ENCODE peak calls at places on chromosomes 5 and 9, in ten cellular contexts. One of them, this sample, is unnamed.

GRCh38 chr9:36791204-36791948 is 218.7 kb downstream of the MELK start:
- DNase-seq in lung microvascular endothelial cell: no peak
- DNase-seq in NCI-H510A treated with DMSO at 0.1 percent for 48 hours: peak
- DNase-seq in stromal cell of bone marrow: no peak
- DNase-seq in Right ventricle myocardium superior: no peak
- DNase-seq in omental fat pad: no peak
- DNase-seq in pons: no peak
- DNase-seq in HFFc6: peak
- DNase-seq in AG08395: no peak
- DNase-seq in RWPE1: no peak
- DNase-seq in this sample: no peak

GRCh38 chr9:715743-716400 is 125.6 kb upstream of the DMRT1 start:
- DNase-seq in lung microvascular endothelial cell: peak
- DNase-seq in NCI-H510A treated with DMSO at 0.1 percent for 48 hours: no peak
- DNase-seq in stromal cell of bone marrow: no peak
- DNase-seq in Right ventricle myocardium superior: no peak
- DNase-seq in omental fat pad: no peak
- DNase-seq in pons: peak
- DNase-seq in HFFc6: peak
- DNase-seq in AG08395: peak
- DNase-seq in RWPE1: no peak
- DNase-seq in this sample: no peak

GRCh38 chr5:54329731-54330709 is 19.6 kb upstream of the ARL15 start:
- DNase-seq in lung microvascular endothelial cell: no peak
- DNase-seq in NCI-H510A treated with DMSO at 0.1 percent for 48 hours: no peak
- DNase-seq in stromal cell of bone marrow: peak
- DNase-seq in Right ventricle myocardium superior: no peak
- DNase-seq in omental fat pad: no peak
- DNase-seq in pons: no peak
- DNase-seq in HFFc6: peak
- DNase-seq in AG08395: peak
- DNase-seq in RWPE1: peak
- DNase-seq in this sample: no peak

GRCh38 chr9:26770821-26771220 is 121.8 kb downstream of the CAAP1 start:
- DNase-seq in lung microvascular endothelial cell: no peak
- DNase-seq in NCI-H510A treated with DMSO at 0.1 percent for 48 hours: no peak
- DNase-seq in stromal cell of bone marrow: no peak
- DNase-seq in Right ventricle myocardium superior: no peak
- DNase-seq in omental fat pad: no peak
- DNase-seq in pons: no peak
- DNase-seq in HFFc6: no peak
- DNase-seq in AG08395: no peak
- DNase-seq in RWPE1: no peak
- DNase-seq in this sample: no peak

GRCh38 chr5:92552206-92553160 is 1028.5 kb downstream of the NR2F1-AS1 start:
- DNase-seq in lung microvascular endothelial cell: peak
- DNase-seq in NCI-H510A treated with DMSO at 0.1 percent for 48 hours: no peak
- DNase-seq in stromal cell of bone marrow: peak
- DNase-seq in Right ventricle myocardium superior: no peak
- DNase-seq in omental fat pad: no peak
- DNase-seq in pons: no peak
- DNase-seq in HFFc6: peak
- DNase-seq in AG08395: peak
- DNase-seq in RWPE1: peak
- DNase-seq in this sample: no peak

GRCh38 chr5:36418172-36418979 is 116.7 kb upstream of the RANBP3L start:
- DNase-seq in lung microvascular endothelial cell: no peak
- DNase-seq in NCI-H510A treated with DMSO at 0.1 percent for 48 hours: no peak
- DNase-seq in stromal cell of bone marrow: no peak
- DNase-seq in Right ventricle myocardium superior: no peak
- DNase-seq in omental fat pad: no peak
- DNase-seq in pons: no peak
- DNase-seq in HFFc6: no peak
- DNase-seq in AG08395: no peak
- DNase-seq in RWPE1: peak
- DNase-seq in this sample: no peak

GRCh38 chr9:77455312-77455927 is 192.7 kb downstream of the GNA14 start:
- DNase-seq in lung microvascular endothelial cell: peak
- DNase-seq in NCI-H510A treated with DMSO at 0.1 percent for 48 hours: peak
- DNase-seq in stromal cell of bone marrow: no peak
- DNase-seq in Right ventricle myocardium superior: no peak
- DNase-seq in omental fat pad: no peak
- DNase-seq in pons: no peak
- DNase-seq in HFFc6: peak
- DNase-seq in AG08395: no peak
- DNase-seq in RWPE1: peak
- DNase-seq in this sample: peak

GRCh38 chr9:34600908-34601307 is 11.0 kb downstream of the RPP25L start:
- DNase-seq in lung microvascular endothelial cell: no peak
- DNase-seq in NCI-H510A treated with DMSO at 0.1 percent for 48 hours: no peak
- DNase-seq in stromal cell of bone marrow: no peak
- DNase-seq in Right ventricle myocardium superior: no peak
- DNase-seq in omental fat pad: no peak
- DNase-seq in pons: no peak
- DNase-seq in HFFc6: no peak
- DNase-seq in AG08395: no peak
- DNase-seq in RWPE1: peak
- DNase-seq in this sample: no peak

GRCh38 chr5:140103154-140103553 is 10.8 kb upstream of the PURA start:
- DNase-seq in lung microvascular endothelial cell: no peak
- DNase-seq in NCI-H510A treated with DMSO at 0.1 percent for 48 hours: no peak
- DNase-seq in stromal cell of bone marrow: no peak
- DNase-seq in Right ventricle myocardium superior: no peak
- DNase-seq in omental fat pad: no peak
- DNase-seq in pons: no peak
- DNase-seq in HFFc6: no peak
- DNase-seq in AG08395: no peak
- DNase-seq in RWPE1: no peak
- DNase-seq in this sample: no peak

GRCh38 chr5:177588413-177588909 is 3.5 kb upstream of the TMED9 start:
- DNase-seq in lung microvascular endothelial cell: no peak
- DNase-seq in NCI-H510A treated with DMSO at 0.1 percent for 48 hours: no peak
- DNase-seq in stromal cell of bone marrow: no peak
- DNase-seq in Right ventricle myocardium superior: no peak
- DNase-seq in omental fat pad: no peak
- DNase-seq in pons: no peak
- DNase-seq in HFFc6: no peak
- DNase-seq in AG08395: no peak
- DNase-seq in RWPE1: no peak
- DNase-seq in this sample: no peak

GRCh38 chr5:149706158-149706557 is 24.0 kb upstream of the PPARGC1B start:
- DNase-seq in lung microvascular endothelial cell: no peak
- DNase-seq in NCI-H510A treated with DMSO at 0.1 percent for 48 hours: no peak
- DNase-seq in stromal cell of bone marrow: no peak
- DNase-seq in Right ventricle myocardium superior: no peak
- DNase-seq in omental fat pad: no peak
- DNase-seq in pons: no peak
- DNase-seq in HFFc6: no peak
- DNase-seq in AG08395: no peak
- DNase-seq in RWPE1: no peak
- DNase-seq in this sample: no peak

GRCh38 chr9:13688990-13689600 is 409.6 kb upstream of the MPDZ start:
- DNase-seq in lung microvascular endothelial cell: peak
- DNase-seq in NCI-H510A treated with DMSO at 0.1 percent for 48 hours: no peak
- DNase-seq in stromal cell of bone marrow: no peak
- DNase-seq in Right ventricle myocardium superior: no peak
- DNase-seq in omental fat pad: no peak
- DNase-seq in pons: peak
- DNase-seq in HFFc6: no peak
- DNase-seq in AG08395: no peak
- DNase-seq in RWPE1: no peak
- DNase-seq in this sample: peak

GRCh38 chr5:123264399-123264798 is 158.8 kb downstream of the CEP120 start:
- DNase-seq in lung microvascular endothelial cell: no peak
- DNase-seq in NCI-H510A treated with DMSO at 0.1 percent for 48 hours: no peak
- DNase-seq in stromal cell of bone marrow: no peak
- DNase-seq in Right ventricle myocardium superior: no peak
- DNase-seq in omental fat pad: no peak
- DNase-seq in pons: no peak
- DNase-seq in HFFc6: no peak
- DNase-seq in AG08395: no peak
- DNase-seq in RWPE1: no peak
- DNase-seq in this sample: no peak

GRCh38 chr9:126724226-126724625 is 80.6 kb upstream of the ZBTB43 start:
- DNase-seq in lung microvascular endothelial cell: no peak
- DNase-seq in NCI-H510A treated with DMSO at 0.1 percent for 48 hours: no peak
- DNase-seq in stromal cell of bone marrow: no peak
- DNase-seq in Right ventricle myocardium superior: no peak
- DNase-seq in omental fat pad: no peak
- DNase-seq in pons: no peak
- DNase-seq in HFFc6: no peak
- DNase-seq in AG08395: no peak
- DNase-seq in RWPE1: no peak
- DNase-seq in this sample: no peak

GRCh38 chr5:161676109-161676508 is 9.4 kb upstream of the GABRA6 start:
- DNase-seq in lung microvascular endothelial cell: no peak
- DNase-seq in NCI-H510A treated with DMSO at 0.1 percent for 48 hours: no peak
- DNase-seq in stromal cell of bone marrow: no peak
- DNase-seq in Right ventricle myocardium superior: no peak
- DNase-seq in omental fat pad: no peak
- DNase-seq in pons: peak
- DNase-seq in HFFc6: no peak
- DNase-seq in AG08395: peak
- DNase-seq in RWPE1: no peak
- DNase-seq in this sample: no peak

GRCh38 chr9:72628191-72628590 is 106.8 kb downstream of the TMC1 start:
- DNase-seq in lung microvascular endothelial cell: no peak
- DNase-seq in NCI-H510A treated with DMSO at 0.1 percent for 48 hours: no peak
- DNase-seq in stromal cell of bone marrow: no peak
- DNase-seq in Right ventricle myocardium superior: no peak
- DNase-seq in omental fat pad: no peak
- DNase-seq in pons: no peak
- DNase-seq in HFFc6: no peak
- DNase-seq in AG08395: peak
- DNase-seq in RWPE1: no peak
- DNase-seq in this sample: no peak

GRCh38 chr9:95753762-95754465 is 121.6 kb upstream of the ERCC6L2 start:
- DNase-seq in lung microvascular endothelial cell: peak
- DNase-seq in NCI-H510A treated with DMSO at 0.1 percent for 48 hours: no peak
- DNase-seq in stromal cell of bone marrow: no peak
- DNase-seq in Right ventricle myocardium superior: peak
- DNase-seq in omental fat pad: no peak
- DNase-seq in pons: no peak
- DNase-seq in HFFc6: no peak
- DNase-seq in AG08395: no peak
- DNase-seq in RWPE1: no peak
- DNase-seq in this sample: no peak

GRCh38 chr5:55140908-55141665 is 18.9 kb upstream of the GPX8 start:
- DNase-seq in lung microvascular endothelial cell: peak
- DNase-seq in NCI-H510A treated with DMSO at 0.1 percent for 48 hours: peak
- DNase-seq in stromal cell of bone marrow: no peak
- DNase-seq in Right ventricle myocardium superior: no peak
- DNase-seq in omental fat pad: no peak
- DNase-seq in pons: no peak
- DNase-seq in HFFc6: no peak
- DNase-seq in AG08395: no peak
- DNase-seq in RWPE1: no peak
- DNase-seq in this sample: no peak

GRCh38 chr5:157761690-157762611 is 18.4 kb downstream of the LSM11 start:
- DNase-seq in lung microvascular endothelial cell: peak
- DNase-seq in NCI-H510A treated with DMSO at 0.1 percent for 48 hours: peak
- DNase-seq in stromal cell of bone marrow: peak
- DNase-seq in Right ventricle myocardium superior: no peak
- DNase-seq in omental fat pad: no peak
- DNase-seq in pons: peak
- DNase-seq in HFFc6: peak
- DNase-seq in AG08395: peak
- DNase-seq in RWPE1: peak
- DNase-seq in this sample: no peak

GRCh38 chr5:14977058-14977640 is 105.6 kb upstream of the ANKH start:
- DNase-seq in lung microvascular endothelial cell: no peak
- DNase-seq in NCI-H510A treated with DMSO at 0.1 percent for 48 hours: no peak
- DNase-seq in stromal cell of bone marrow: no peak
- DNase-seq in Right ventricle myocardium superior: no peak
- DNase-seq in omental fat pad: no peak
- DNase-seq in pons: no peak
- DNase-seq in HFFc6: no peak
- DNase-seq in AG08395: no peak
- DNase-seq in RWPE1: no peak
- DNase-seq in this sample: no peak

GRCh38 chr5:149333711-149334443 is 11.4 kb upstream of the GRPEL2 start:
- DNase-seq in lung microvascular endothelial cell: peak
- DNase-seq in NCI-H510A treated with DMSO at 0.1 percent for 48 hours: no peak
- DNase-seq in stromal cell of bone marrow: no peak
- DNase-seq in Right ventricle myocardium superior: no peak
- DNase-seq in omental fat pad: no peak
- DNase-seq in pons: no peak
- DNase-seq in HFFc6: no peak
- DNase-seq in AG08395: no peak
- DNase-seq in RWPE1: no peak
- DNase-seq in this sample: no peak

GRCh38 chr5:138967806-138968448 is 92.8 kb upstream of the LRRTM2 start:
- DNase-seq in lung microvascular endothelial cell: peak
- DNase-seq in NCI-H510A treated with DMSO at 0.1 percent for 48 hours: peak
- DNase-seq in stromal cell of bone marrow: no peak
- DNase-seq in Right ventricle myocardium superior: no peak
- DNase-seq in omental fat pad: no peak
- DNase-seq in pons: no peak
- DNase-seq in HFFc6: no peak
- DNase-seq in AG08395: no peak
- DNase-seq in RWPE1: no peak
- DNase-seq in this sample: no peak

GRCh38 chr9:125439434-125440272 is 178.0 kb downstream of the GAPVD1 start:
- DNase-seq in lung microvascular endothelial cell: no peak
- DNase-seq in NCI-H510A treated with DMSO at 0.1 percent for 48 hours: no peak
- DNase-seq in stromal cell of bone marrow: no peak
- DNase-seq in Right ventricle myocardium superior: peak
- DNase-seq in omental fat pad: no peak
- DNase-seq in pons: no peak
- DNase-seq in HFFc6: no peak
- DNase-seq in AG08395: no peak
- DNase-seq in RWPE1: no peak
- DNase-seq in this sample: no peak

GRCh38 chr5:68315679-68316271 is 100.2 kb downstream of the PIK3R1 start:
- DNase-seq in lung microvascular endothelial cell: no peak
- DNase-seq in NCI-H510A treated with DMSO at 0.1 percent for 48 hours: no peak
- DNase-seq in stromal cell of bone marrow: no peak
- DNase-seq in Right ventricle myocardium superior: no peak
- DNase-seq in omental fat pad: no peak
- DNase-seq in pons: no peak
- DNase-seq in HFFc6: no peak
- DNase-seq in AG08395: no peak
- DNase-seq in RWPE1: no peak
- DNase-seq in this sample: peak

GRCh38 chr5:159971931-159972461 is 36.9 kb upstream of the TTC1 start:
- DNase-seq in lung microvascular endothelial cell: peak
- DNase-seq in NCI-H510A treated with DMSO at 0.1 percent for 48 hours: no peak
- DNase-seq in stromal cell of bone marrow: no peak
- DNase-seq in Right ventricle myocardium superior: no peak
- DNase-seq in omental fat pad: no peak
- DNase-seq in pons: no peak
- DNase-seq in HFFc6: no peak
- DNase-seq in AG08395: no peak
- DNase-seq in RWPE1: peak
- DNase-seq in this sample: peak

GRCh38 chr5:150211156-150212030 is 21.5 kb downstream of the SLC6A7 start:
- DNase-seq in lung microvascular endothelial cell: no peak
- DNase-seq in NCI-H510A treated with DMSO at 0.1 percent for 48 hours: no peak
- DNase-seq in stromal cell of bone marrow: no peak
- DNase-seq in Right ventricle myocardium superior: no peak
- DNase-seq in omental fat pad: no peak
- DNase-seq in pons: no peak
- DNase-seq in HFFc6: no peak
- DNase-seq in AG08395: no peak
- DNase-seq in RWPE1: peak
- DNase-seq in this sample: peak

GRCh38 chr5:154487541-154487940 is 9.5 kb upstream of the HAND1 start:
- DNase-seq in lung microvascular endothelial cell: no peak
- DNase-seq in NCI-H510A treated with DMSO at 0.1 percent for 48 hours: no peak
- DNase-seq in stromal cell of bone marrow: no peak
- DNase-seq in Right ventricle myocardium superior: no peak
- DNase-seq in omental fat pad: no peak
- DNase-seq in pons: no peak
- DNase-seq in HFFc6: no peak
- DNase-seq in AG08395: no peak
- DNase-seq in RWPE1: no peak
- DNase-seq in this sample: no peak

GRCh38 chr9:33159760-33160127 is 7.4 kb downstream of the B4GALT1 start:
- DNase-seq in lung microvascular endothelial cell: peak
- DNase-seq in NCI-H510A treated with DMSO at 0.1 percent for 48 hours: no peak
- DNase-seq in stromal cell of bone marrow: no peak
- DNase-seq in Right ventricle myocardium superior: peak
- DNase-seq in omental fat pad: no peak
- DNase-seq in pons: peak
- DNase-seq in HFFc6: peak
- DNase-seq in AG08395: peak
- DNase-seq in RWPE1: no peak
- DNase-seq in this sample: no peak